ENCODE peak calls at places on chromosomes 7 and 10, in four cellular contexts. G is neural progenitor cell, N is ascending aorta, U is bronchial epithelial cell. V is an unnamed sample. For H3K36me3, the result is how much of the 10 kb centered on the place peaks cover.

GRCh38 chr10:93330824-93331223 is 151.3 kb downstream of the MYOF start:
- DNase-seq in G (no peak), N (no peak), U (no peak), V (no peak)

GRCh38 chr10:13969792-13970140 is 361.0 kb downstream of the FRMD4A start:
- DNase-seq in G (no peak), N (no peak), U (peak), V (no peak)

GRCh38 chr7:135769403-135769802 is 20.8 kb upstream of the FAM180A start:
- DNase-seq in G (no peak), N (no peak), U (no peak), V (no peak)

GRCh38 chr10:86225098-86225782 is 141.4 kb downstream of the GRID1 start:
- DNase-seq in G (no peak), N (no peak), U (peak), V (no peak)

GRCh38 chr7:72781161-72781560 is 46.8 kb downstream of the TYW1B start:
- DNase-seq in G (peak), N (no peak), U (no peak), V (no peak)

GRCh38 chr7:132933076-132933466 is 148.8 kb downstream of the CHCHD3 start:
- DNase-seq in G (no peak), N (no peak), U (peak), V (no peak)

GRCh38 chr7:380226-380550 is 90.2 kb downstream of the FOXL3 start:
- DNase-seq in G (peak), N (no peak), U (no peak), V (no peak)

GRCh38 chr7:45708046-45708950 is 134.1 kb downstream of the ADCY1 start:
- DNase-seq in G (no peak), N (peak), U (no peak), V (no peak)

GRCh38 chr7:24573554-24574338 is 494 bp downstream of the PALS2 start:
- DNase-seq in G (peak), N (peak), U (peak), V (peak)

GRCh38 chr10:55989188-55989587 is 371.9 kb downstream of the ZWINT start:
- DNase-seq in G (no peak), N (no peak), U (no peak), V (no peak)

GRCh38 chr10:129031233-129032150 is 435.5 kb upstream of the MGMT start:
- DNase-seq in G (peak), N (no peak), U (peak), V (no peak)

GRCh38 chr10:77926566-77927342 is at the start of gene DLG5:
- DNase-seq in G (peak), N (peak), U (no peak), V (peak)

GRCh38 chr7:71286336-71286735 is 154.4 kb downstream of the GALNT17 start:
- DNase-seq in G (peak), N (peak), U (no peak), V (no peak)

GRCh38 chr7:64183126-64183742 is 23.8 kb upstream of the ZNF735 start:
- DNase-seq in G (no peak), N (no peak), U (no peak), V (no peak)

GRCh38 chr10:103192089-103192450 is 1.0 kb downstream of the NT5C2 start:
- DNase-seq in G (no peak), N (no peak), U (peak), V (no peak)

GRCh38 chr10:121864653-121865052 is 63.2 kb downstream of the ATE1 start:
- DNase-seq in G (no peak), N (no peak), U (no peak), V (no peak)

GRCh38 chr10:121873236-121873635 is 54.6 kb downstream of the ATE1 start:
- DNase-seq in G (no peak), N (no peak), U (peak), V (no peak)

GRCh38 chr10:121865554-121865953 is 62.3 kb downstream of the ATE1 start:
- DNase-seq in G (no peak), N (no peak), U (no peak), V (no peak)

DNA sequence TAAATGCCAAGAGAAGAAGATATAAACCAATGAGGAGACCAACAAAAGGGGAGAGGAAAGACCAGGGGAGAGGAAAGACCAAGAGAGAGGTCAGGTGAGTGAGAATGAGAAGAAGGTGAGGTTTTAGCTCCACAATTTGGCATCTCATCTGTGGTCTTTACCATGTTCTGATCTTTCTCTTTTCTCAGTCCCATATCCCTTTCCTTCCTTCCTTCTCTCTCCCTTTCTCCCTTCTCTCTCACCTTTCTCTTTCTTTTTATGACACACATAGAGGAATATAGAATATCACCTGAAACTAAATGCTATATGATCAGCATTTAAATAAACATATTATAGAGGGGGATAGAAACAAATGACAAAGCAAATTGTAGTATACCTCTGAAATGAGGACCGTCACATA is 57.4 kb downstream of the ATE1 start:
- DNase-seq in G (no peak), N (no peak), U (no peak), V (no peak)
- H3K36me3 ChIP-seq in G (under half), N (under half), U (under half), V (under half)

DNA sequence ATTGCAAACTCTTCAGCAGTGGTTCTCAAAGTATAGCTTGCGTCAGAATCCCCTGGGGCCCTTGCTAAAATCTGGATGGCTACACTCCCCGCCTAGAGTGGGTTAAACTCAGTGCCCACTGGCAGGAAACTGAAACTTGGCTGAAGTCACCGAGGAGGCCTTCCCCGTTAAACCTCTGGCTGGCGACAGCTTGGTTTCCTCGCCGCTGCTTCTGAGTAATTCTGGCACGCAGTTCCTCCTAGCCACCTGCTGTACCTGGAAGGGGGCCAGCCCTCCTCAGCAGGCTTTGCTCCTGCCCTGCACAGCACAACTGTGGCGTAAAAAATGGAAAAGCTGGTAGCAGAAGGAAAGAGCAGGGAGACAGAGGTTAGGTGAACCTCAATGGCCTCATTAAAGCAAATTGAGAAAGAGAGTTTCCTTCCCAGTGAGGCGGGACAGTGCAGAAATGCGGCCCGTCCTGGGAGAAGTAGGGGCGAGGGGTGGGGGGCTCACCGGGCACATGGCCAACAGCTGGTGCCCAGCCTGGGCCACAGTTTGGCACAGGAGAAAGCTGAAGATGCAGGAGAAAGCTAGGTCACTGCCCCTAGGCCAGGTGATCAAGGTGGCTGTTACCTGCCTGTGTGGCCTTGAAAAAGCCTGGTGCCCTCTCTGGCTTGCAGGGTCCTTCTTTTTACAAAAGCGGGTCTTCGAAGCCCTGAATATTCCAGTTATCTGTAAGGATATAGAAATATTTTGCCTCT is 46.6 kb downstream of the ALOX5 start:
- DNase-seq in G (no peak), N (peak), U (peak), V (no peak)
- H3K36me3 ChIP-seq in G (under half), N (under half), U (under half), V (under half)

GRCh38 chr7:1493571-1493970 is 10.6 kb downstream of the INTS1 start:
- DNase-seq in G (no peak), N (no peak), U (no peak), V (no peak)

GRCh38 chr7:1493129-1493528 is 11.1 kb downstream of the INTS1 start:
- DNase-seq in G (no peak), N (no peak), U (no peak), V (no peak)

GRCh38 chr7:1495564-1496242 is 8.5 kb downstream of the INTS1 start:
- DNase-seq in G (no peak), N (no peak), U (no peak), V (no peak)

GRCh38 chr7:1494866-1495563 is 9.2 kb downstream of the INTS1 start:
- DNase-seq in G (no peak), N (no peak), U (no peak), V (no peak)

DNA sequence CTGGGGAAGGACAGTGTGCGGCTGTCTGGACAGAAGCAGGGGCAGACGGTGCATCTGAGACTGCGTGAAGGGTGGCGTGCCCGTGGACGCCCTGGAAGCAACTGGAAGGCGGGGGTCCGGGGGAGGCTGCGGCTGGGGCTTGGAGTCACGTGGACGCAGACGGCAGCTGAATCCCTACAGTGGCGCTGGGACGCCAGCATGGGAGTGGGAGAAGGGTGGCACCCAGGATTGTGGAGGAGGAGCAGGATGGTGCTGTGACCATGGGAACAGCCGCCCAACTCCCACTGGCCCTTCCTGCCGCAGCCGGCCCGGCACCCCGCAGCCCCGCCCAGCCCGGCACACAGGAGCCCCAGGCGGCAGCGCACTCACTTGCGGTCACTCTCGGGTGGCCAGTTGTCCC is 9.7 kb downstream of the INTS1 start:
- DNase-seq in G (no peak), N (no peak), U (no peak), V (no peak)
- H3K36me3 ChIP-seq in G (under half), N (half or more), U (under half), V (half or more)

DNA sequence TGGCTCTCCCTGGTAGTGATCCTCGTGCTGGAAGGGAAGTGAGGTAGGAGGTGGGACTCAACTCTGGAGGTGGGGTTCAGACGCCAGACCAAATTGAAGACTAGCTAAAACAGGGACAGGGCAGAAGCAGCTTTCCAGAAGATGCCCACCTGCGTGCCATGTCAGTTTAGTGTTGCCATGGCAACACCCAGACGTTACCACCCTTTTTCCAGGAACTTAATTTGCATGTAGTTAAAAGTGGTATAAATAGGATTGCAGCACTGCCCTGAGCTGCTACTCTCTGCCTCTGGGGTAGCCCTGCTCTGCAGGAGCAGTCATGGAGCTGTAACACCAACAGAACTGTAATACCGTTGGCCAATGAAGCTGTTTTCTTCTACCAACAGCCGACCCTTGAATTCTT is 93.8 kb downstream of the PRKCQ start:
- DNase-seq in G (no peak), N (no peak), U (no peak), V (no peak)
- H3K36me3 ChIP-seq in G (under half), N (under half), U (under half), V (under half)

DNA sequence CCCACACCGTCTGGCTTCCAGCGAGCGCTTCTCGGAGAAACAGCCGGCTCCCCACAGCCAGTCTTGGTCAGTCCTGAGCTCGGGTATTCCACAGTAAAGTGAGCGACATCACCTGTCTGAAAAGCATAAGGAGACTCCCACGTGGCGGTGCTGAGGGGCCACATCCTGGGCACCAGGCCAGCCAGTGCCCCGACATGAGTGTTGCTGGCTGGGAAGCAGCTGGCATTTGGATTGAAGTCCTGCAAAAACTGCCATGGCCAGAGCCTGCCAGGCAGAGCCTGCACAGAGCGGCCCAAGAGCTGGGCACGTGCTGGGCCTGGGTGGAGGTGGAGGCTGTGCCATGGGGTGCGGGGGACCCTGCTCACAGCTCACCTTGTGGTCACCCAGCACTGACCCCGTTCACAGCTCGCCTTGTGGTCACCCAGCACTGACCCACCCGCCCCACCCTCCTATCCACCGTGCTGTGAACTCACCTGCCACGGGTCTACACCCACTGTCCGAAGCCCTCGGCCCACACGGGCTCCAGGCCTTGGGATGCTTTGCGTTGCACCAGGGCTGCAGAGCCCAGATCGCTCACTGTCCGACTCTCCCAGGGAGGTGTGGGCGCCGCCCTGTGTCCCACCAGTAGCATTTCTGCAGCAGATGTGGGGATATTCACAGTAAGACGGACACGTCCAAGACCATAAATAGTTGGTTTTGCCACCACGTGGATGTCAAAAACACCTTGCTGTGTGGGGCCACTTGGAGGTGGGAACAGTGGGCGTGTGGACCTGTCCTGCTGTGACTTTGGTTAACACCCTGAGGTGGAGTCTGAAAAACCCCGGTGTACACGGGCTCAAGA is 48.8 kb downstream of the PITRM1 start:
- DNase-seq in G (no peak), N (no peak), U (no peak), V (no peak)
- H3K36me3 ChIP-seq in G (under half), N (under half), U (under half), V (under half)

GRCh38 chr10:131703941-131704340 is 196.9 kb upstream of the PPP2R2D start:
- DNase-seq in G (no peak), N (no peak), U (no peak), V (no peak)
- H3K36me3 ChIP-seq in G (under half), N (under half), U (under half), V (under half)

GRCh38 chr7:2362385-2363088 is 7.9 kb downstream of the EIF3B start:
- DNase-seq in G (no peak), N (no peak), U (no peak), V (no peak)
- H3K36me3 ChIP-seq in G (under half), N (half or more), U (under half), V (half or more)